ENCODE peak calls at places on chromosome 18, in eight cellular contexts. E is nephron progenitor cell, P is activated T-cell treated with anti-CD3 and anti-CD28 coated beads for 48 hours, Z is pancreas, A is Caki2, S is progenitor cell of endocrine pancreas, F is AG09309, V is HFFc6. B is an unnamed sample.

GRCh38 chr18:2244641-2245040 is 326.7 kb downstream of the METTL4 start:
- DNase-seq in S (no peak), Z (no peak), V (no peak), F (no peak), A (no peak), P (no peak), E (no peak), B (no peak)

GRCh38 chr18:26474542-26474941 is 73.8 kb downstream of the KCTD1 start:
- DNase-seq in E (no peak), A (no peak), Z (no peak), F (no peak), P (no peak), V (no peak), S (no peak), B (no peak)

GRCh38 chr18:63707816-63708215 is 5.1 kb downstream of the SERPINB11 start:
- DNase-seq in Z (no peak), F (no peak), V (peak), P (no peak), S (no peak), A (no peak), E (no peak), B (no peak)

GRCh38 chr18:8212893-8213805 is 396.1 kb upstream of the RAB12 start:
- DNase-seq in Z (no peak), P (no peak), A (peak), V (peak), E (no peak), S (no peak), F (peak), B (peak)

GRCh38 chr18:7221424-7222155 is 9.3 kb upstream of the LRRC30 start:
- DNase-seq in V (peak), E (peak), F (peak), S (peak), A (peak), P (no peak), Z (peak), B (peak)

GRCh38 chr18:78979682-78980278 is at the start of gene SALL3:
- DNase-seq in S (no peak), P (no peak), Z (no peak), A (no peak), V (no peak), F (no peak), E (peak), B (no peak)

GRCh38 chr18:59957957-59958356 is 58.2 kb downstream of the PMAIP1 start:
- DNase-seq in S (no peak), P (no peak), E (no peak), Z (peak), F (no peak), A (no peak), V (peak), B (no peak)

GRCh38 chr18:70931942-70932814 is 643.3 kb downstream of the SOCS6 start:
- DNase-seq in V (peak), S (no peak), Z (no peak), E (no peak), P (no peak), A (peak), F (peak), B (peak)

GRCh38 chr18:62102221-62102620 is 84.6 kb downstream of the PIGN start:
- DNase-seq in A (no peak), V (no peak), S (no peak), F (no peak), E (no peak), Z (no peak), P (no peak), B (no peak)

GRCh38 chr18:9901377-9901776 is 12.4 kb upstream of the VAPA start:
- DNase-seq in F (no peak), P (no peak), A (peak), E (no peak), Z (no peak), V (no peak), S (no peak), B (peak)

GRCh38 chr18:519019-519879 is 18.7 kb upstream of the COLEC12 start:
- DNase-seq in A (no peak), Z (peak), P (no peak), E (no peak), V (no peak), F (no peak), S (no peak), B (peak)

B was measured in kidney glomerular epithelial cell.